ENCODE peak calls at places on chromosomes 4 and X, in ten cellular contexts. U is lower lobe of right lung; Y is activated CD8-positive, alpha-beta T cell treated with anti-CD3 and anti-CD28 coated beads for 36 hours; K is astrocyte of the cerebellum; F is ovary; W is natural killer cell; S is neural crest cell; T is nephron progenitor cell; V is heart right ventricle; N is lung. H is an unnamed sample.

GRCh38 chr4:47824844-47825243 is 13.0 kb downstream of the CORIN start:
- DNase-seq in U (no peak), Y (no peak), K (no peak), F (no peak), W (no peak), S (no peak), T (peak), V (peak), N (no peak), H (no peak)

GRCh38 chr4:36255575-36255974 is 11.3 kb upstream of the ARAP2 start:
- DNase-seq in U (no peak), Y (peak), K (no peak), F (no peak), W (peak), S (no peak), T (no peak), V (no peak), N (no peak), H (no peak)

GRCh38 chr4:73817341-73817740 is 19.1 kb upstream of the CXCL6 start:
- DNase-seq in U (no peak), Y (no peak), K (no peak), F (no peak), W (no peak), S (no peak), T (no peak), V (no peak), N (no peak), H (no peak)

GRCh38 chr4:114012749-114013148 is 33.3 kb upstream of the ARSJ start:
- DNase-seq in U (no peak), Y (no peak), K (no peak), F (no peak), W (no peak), S (no peak), T (no peak), V (no peak), N (no peak), H (no peak)

GRCh38 chr4:1445716-1446445 is 39.6 kb upstream of the NKX1-1 start:
- DNase-seq in U (no peak), Y (no peak), K (no peak), F (no peak), W (no peak), S (no peak), T (no peak), V (no peak), N (peak), H (no peak)

GRCh38 chr4:1721666-1722550 is 587 bp downstream of the TACC3 start:
- DNase-seq in U (peak), Y (peak), K (no peak), F (no peak), W (no peak), S (no peak), T (no peak), V (no peak), N (no peak), H (no peak)

GRCh38 chr4:102599455-102599854 is 98.3 kb downstream of the NFKB1 start:
- DNase-seq in U (no peak), Y (no peak), K (no peak), F (no peak), W (no peak), S (no peak), T (no peak), V (no peak), N (no peak), H (no peak)

GRCh38 chrX:41095962-41096955 is 11.0 kb downstream of the USP9X start:
- DNase-seq in U (peak), Y (no peak), K (no peak), F (no peak), W (no peak), S (no peak), T (no peak), V (no peak), N (no peak), H (no peak)

GRCh38 chr4:172619218-172619617 is 549.4 kb upstream of the GALNT7 start:
- DNase-seq in U (no peak), Y (no peak), K (no peak), F (no peak), W (no peak), S (no peak), T (no peak), V (no peak), N (no peak), H (no peak)

GRCh38 chr4:77451530-77451929 is 154.1 kb upstream of the CXCL13 start:
- DNase-seq in U (no peak), Y (no peak), K (peak), F (no peak), W (no peak), S (no peak), T (no peak), V (no peak), N (no peak), H (no peak)

GRCh38 chr4:7236847-7237246 is 44.5 kb downstream of the SORCS2 start:
- DNase-seq in U (no peak), Y (no peak), K (no peak), F (peak), W (no peak), S (no peak), T (no peak), V (peak), N (no peak), H (no peak)

GRCh38 chr4:168318266-168318895 is at the start of gene DDX60:
- DNase-seq in U (peak), Y (peak), K (peak), F (peak), W (peak), S (peak), T (peak), V (peak), N (peak), H (peak)

GRCh38 chr4:22099896-22100295 is 151.3 kb upstream of the KCNIP4 start:
- DNase-seq in U (no peak), Y (peak), K (no peak), F (no peak), W (no peak), S (no peak), T (no peak), V (no peak), N (no peak), H (no peak)

GRCh38 chr4:77045490-77045889 is 30.3 kb downstream of the CCNI start:
- DNase-seq in U (no peak), Y (no peak), K (peak), F (no peak), W (no peak), S (no peak), T (no peak), V (no peak), N (no peak), H (no peak)

GRCh38 chr4:140718240-140718639 is 37.9 kb downstream of the TBC1D9 start:
- DNase-seq in U (no peak), Y (no peak), K (no peak), F (no peak), W (no peak), S (no peak), T (no peak), V (no peak), N (no peak), H (peak)

GRCh38 chr4:88575222-88575621 is 17.1 kb upstream of the HERC3 start:
- DNase-seq in U (no peak), Y (no peak), K (no peak), F (no peak), W (no peak), S (no peak), T (no peak), V (no peak), N (no peak), H (no peak)

GRCh38 chr4:88573286-88573994 is 18.8 kb upstream of the HERC3 start:
- DNase-seq in U (no peak), Y (no peak), K (no peak), F (no peak), W (no peak), S (no peak), T (no peak), V (no peak), N (no peak), H (no peak)

GRCh38 chr4:88569944-88570455 is 22.3 kb upstream of the HERC3 start:
- DNase-seq in U (no peak), Y (no peak), K (no peak), F (no peak), W (no peak), S (no peak), T (no peak), V (no peak), N (no peak), H (no peak)

GRCh38 chr4:88573995-88574394 is 18.3 kb upstream of the HERC3 start:
- DNase-seq in U (no peak), Y (no peak), K (no peak), F (no peak), W (no peak), S (no peak), T (no peak), V (no peak), N (no peak), H (peak)
- TF ChIP-seq CTCF in U (peak), Y (no peak), K (peak), F (no peak), W (no peak), S (peak), T (peak), V (peak), N (no peak), H (peak)

DNA sequence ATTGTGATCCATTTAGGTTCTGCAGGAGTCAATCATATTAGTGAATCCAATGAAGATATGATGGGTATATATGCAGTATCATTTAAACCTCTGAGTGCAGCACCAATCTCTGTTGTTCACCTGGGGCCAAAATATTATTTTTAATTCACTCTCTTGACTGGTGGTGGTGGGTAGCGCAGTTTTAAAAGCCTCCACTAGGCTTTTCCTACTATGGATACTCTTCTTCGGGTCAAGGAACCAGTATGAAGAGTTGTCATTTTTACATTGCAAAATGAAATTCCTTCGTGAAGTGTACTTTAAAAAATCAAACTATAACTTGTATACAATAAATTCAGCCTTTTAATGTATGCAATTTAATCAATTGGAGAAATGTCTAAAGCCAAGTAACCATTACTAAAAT is 56.5 kb downstream of the QRFPR start:
- DNase-seq in U (no peak), Y (no peak), K (no peak), F (no peak), W (no peak), S (no peak), T (no peak), V (no peak), N (no peak), H (no peak)
- TF ChIP-seq CTCF in U (no peak), Y (no peak), K (no peak), F (no peak), W (no peak), S (no peak), T (no peak), V (no peak), N (no peak), H (peak)

DNA sequence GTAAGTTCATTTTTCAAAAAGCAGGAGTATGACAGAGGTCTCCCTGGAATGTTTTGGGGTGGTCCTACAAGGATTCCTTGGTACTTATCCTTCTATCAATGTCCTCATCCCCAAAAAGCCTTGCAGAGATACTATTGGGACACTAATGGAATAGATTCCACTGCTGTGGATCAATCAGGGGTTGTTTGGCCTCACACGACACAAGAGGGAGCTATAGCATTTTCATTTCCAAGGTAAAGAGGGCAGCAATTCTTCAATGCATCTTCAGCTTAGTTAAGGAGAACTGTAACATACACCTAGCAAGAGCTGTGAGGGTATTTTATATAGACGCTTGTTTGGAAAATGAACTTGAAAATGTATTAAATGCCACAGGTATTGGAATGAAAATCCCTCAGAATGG is 50.9 kb downstream of the USP26 start:
- DNase-seq in U (no peak), Y (no peak), K (no peak), F (no peak), W (no peak), S (no peak), T (no peak), V (no peak), N (no peak), H (no peak)
- TF ChIP-seq CTCF in U (no peak), Y (no peak), K (peak), F (no peak), W (no peak), S (peak), T (peak), V (no peak), N (no peak), H (no peak)

GRCh38 chr4:54185380-54185779 is 43.7 kb upstream of the PDGFRA start:
- DNase-seq in U (no peak), Y (no peak), K (no peak), F (no peak), W (no peak), S (no peak), T (no peak), V (no peak), N (no peak), H (no peak)

GRCh38 chr4:54189140-54189539 is 40.0 kb upstream of the PDGFRA start:
- DNase-seq in U (no peak), Y (no peak), K (no peak), F (no peak), W (no peak), S (no peak), T (no peak), V (no peak), N (no peak), H (no peak)

GRCh38 chr4:54185871-54186270 is 43.2 kb upstream of the PDGFRA start:
- DNase-seq in U (no peak), Y (no peak), K (no peak), F (no peak), W (no peak), S (no peak), T (no peak), V (no peak), N (no peak), H (no peak)

GRCh38 chr4:54186371-54186770 is 42.7 kb upstream of the PDGFRA start:
- DNase-seq in U (no peak), Y (no peak), K (no peak), F (no peak), W (no peak), S (no peak), T (no peak), V (no peak), N (no peak), H (no peak)

DNA sequence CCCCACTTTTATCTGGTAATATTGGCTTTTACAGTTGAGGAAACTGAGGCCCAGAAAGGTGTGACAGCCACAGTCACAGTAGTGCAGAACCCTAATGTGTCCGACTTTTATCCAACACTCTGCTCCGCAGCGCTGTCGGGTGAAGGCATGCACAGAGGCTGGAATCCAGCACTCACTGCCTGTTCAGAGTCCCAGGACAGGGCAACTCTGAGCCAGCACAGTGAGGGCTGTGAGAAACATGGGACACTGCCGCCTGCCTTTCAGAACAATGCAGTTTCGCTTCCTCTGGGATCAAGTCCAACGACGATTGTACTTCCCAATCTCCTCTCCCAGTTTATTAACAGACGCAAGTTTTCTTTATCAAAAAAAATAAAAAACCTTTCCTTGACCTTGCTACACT is 41.9 kb upstream of the PDGFRA start:
- DNase-seq in U (no peak), Y (no peak), K (no peak), F (peak), W (no peak), S (no peak), T (no peak), V (peak), N (no peak), H (no peak)
- TF ChIP-seq CTCF in U (no peak), Y (no peak), K (no peak), F (no peak), W (no peak), S (no peak), T (no peak), V (peak), N (no peak), H (no peak)

DNA sequence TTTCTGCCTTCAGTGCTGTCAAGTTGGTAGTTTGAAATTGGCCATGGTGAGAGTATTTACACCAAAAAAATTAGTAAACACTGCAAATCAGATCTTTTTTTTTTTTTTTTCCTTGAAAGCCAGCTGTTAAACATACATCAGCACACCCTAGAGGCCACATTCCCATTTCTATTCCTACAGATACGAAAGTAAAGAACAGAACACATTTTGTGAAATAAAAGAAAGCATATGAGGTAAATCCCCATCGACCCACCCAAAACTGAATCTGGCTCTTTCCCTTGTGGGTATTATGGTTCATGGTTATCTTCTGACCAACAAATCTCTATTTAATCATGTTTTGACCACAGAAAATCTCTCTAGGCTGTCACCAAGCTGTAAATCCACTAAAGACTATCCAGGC is 41.8 kb upstream of the AP1AR start:
- DNase-seq in U (no peak), Y (no peak), K (no peak), F (no peak), W (no peak), S (no peak), T (no peak), V (no peak), N (no peak), H (peak)
- TF ChIP-seq CTCF in U (no peak), Y (no peak), K (peak), F (no peak), W (no peak), S (peak), T (no peak), V (peak), N (no peak), H (peak)

DNA sequence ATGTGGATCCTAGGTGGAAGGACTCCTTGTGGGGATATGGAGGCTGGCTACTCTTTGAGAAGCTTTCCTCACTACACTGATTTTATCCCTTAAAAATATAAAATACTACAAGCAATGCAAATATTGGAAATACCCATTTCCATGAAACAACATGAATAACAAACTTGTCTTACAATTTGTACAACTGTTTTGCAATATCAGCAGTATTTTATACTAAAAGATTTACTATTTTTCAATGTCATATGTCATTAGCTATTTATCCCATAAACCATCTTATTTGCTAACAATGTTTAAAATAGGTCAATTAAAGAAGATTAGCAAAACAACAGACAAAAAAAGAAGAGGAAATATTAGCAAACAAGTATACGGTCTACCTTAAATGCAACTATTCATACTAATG is 1674.1 kb downstream of the PCDH7 start:
- DNase-seq in U (no peak), Y (no peak), K (no peak), F (no peak), W (no peak), S (no peak), T (no peak), V (no peak), N (no peak), H (no peak)
- TF ChIP-seq CTCF in U (no peak), Y (no peak), K (no peak), F (no peak), W (no peak), S (no peak), T (no peak), V (no peak), N (no peak), H (no peak)

H was measured in HFFc6.